ENCODE peak calls at places on chromosomes 2 and 18, in ten cellular contexts. R is left cardiac atrium; J is activated naive CD8-positive, alpha-beta T cell treated with anti-CD3 and anti-CD28 coated beads, Interleukin-2, amount 50 U/mL, for 16 hours; Z is OCI-LY7; M is mesothelial cell of epicardium; A is adrenal gland; F is NCI-H345; Y is psoas muscle; U is substantia nigra; H is progenitor cell of endocrine pancreas. N is an unnamed sample.

GRCh38 chr2:147025611-147026010 is 819.2 kb upstream of the ACVR2A start:
- DNase-seq in R (no peak), J (no peak), Z (no peak), M (no peak), A (no peak), F (no peak), Y (no peak), U (no peak), H (no peak), N (no peak)

GRCh38 chr2:137943948-137944347 is 20.3 kb upstream of the HNMT start:
- DNase-seq in R (no peak), J (no peak), Z (no peak), M (no peak), A (no peak), F (no peak), Y (no peak), U (no peak), H (no peak), N (no peak)

GRCh38 chr2:86498468-86499260 is 57.5 kb downstream of the KDM3A start:
- DNase-seq in R (no peak), J (no peak), Z (no peak), M (no peak), A (no peak), F (no peak), Y (no peak), U (no peak), H (no peak), N (no peak)

GRCh38 chr18:39660141-39660540 is 2094.5 kb upstream of the CELF4 start:
- DNase-seq in R (no peak), J (no peak), Z (no peak), M (no peak), A (no peak), F (no peak), Y (no peak), U (no peak), H (no peak), N (no peak)

GRCh38 chr2:95026471-95027368 is 1.2 kb downstream of the MAL start:
- DNase-seq in R (no peak), J (no peak), Z (no peak), M (no peak), A (no peak), F (no peak), Y (no peak), U (no peak), H (no peak), N (no peak)

GRCh38 chr2:95379616-95379925 is 22.9 kb upstream of the FAHD2A start:
- DNase-seq in R (no peak), J (no peak), Z (peak; percentile 44), M (no peak), A (no peak), F (no peak), Y (no peak), U (no peak), H (no peak), N (no peak)

GRCh38 chr18:53458266-53458665 is 766.2 kb downstream of the MBD2 start:
- DNase-seq in R (no peak), J (no peak), Z (no peak), M (no peak), A (no peak), F (peak; percentile 18), Y (no peak), U (no peak), H (no peak), N (no peak)

GRCh38 chr2:108916397-108917077 is 72.5 kb downstream of the EDAR start:
- DNase-seq in R (no peak), J (no peak), Z (no peak), M (peak; percentile 35), A (no peak), F (peak; percentile 75), Y (no peak), U (no peak), H (no peak), N (no peak)

GRCh38 chr18:61697306-61697909 is 195.4 kb downstream of the RNF152 start:
- DNase-seq in R (no peak), J (no peak), Z (no peak), M (no peak), A (no peak), F (no peak), Y (no peak), U (no peak), H (no peak), N (no peak)

GRCh38 chr2:13056259-13056843 is 339.6 kb downstream of the TRIB2 start:
- DNase-seq in R (no peak), J (no peak), Z (peak; percentile 14), M (no peak), A (no peak), F (peak; percentile 24), Y (no peak), U (no peak), H (no peak), N (no peak)

GRCh38 chr2:68879296-68879695 is 8.1 kb upstream of the BMP10 start:
- DNase-seq in R (no peak), J (no peak), Z (no peak), M (no peak), A (no peak), F (no peak), Y (no peak), U (no peak), H (no peak), N (no peak)